ENCODE peak calls at places on chromosomes 12 and 14, in six cellular contexts. L, D, K, U, I and V are unnamed samples.

GRCh38 chr12:118304093-118304492 is 68.6 kb downstream of the TAOK3 start:
- DNase-seq in L (no peak), D (no peak), K (no peak), U (no peak), I (no peak), V (no peak)

GRCh38 chr12:54024581-54024980 is 3.7 kb upstream of the HOXC6 start:
- DNase-seq in L (no peak), D (no peak), K (no peak), U (no peak), I (no peak), V (no peak)

GRCh38 chr12:124259168-124260066 is 35.5 kb upstream of the RFLNA start:
- DNase-seq in L (no peak), D (no peak), K (no peak), U (no peak), I (no peak), V (no peak)

GRCh38 chr12:70637286-70637685 is at the start of gene PTPRB:
- DNase-seq in L (no peak), D (no peak), K (peak), U (no peak), I (no peak), V (no peak)

GRCh38 chr14:59464651-59465569 is at the start of gene GPR135:
- DNase-seq in L (peak), D (peak), K (peak), U (peak), I (peak), V (no peak)

GRCh38 chr14:62126885-62127478 is 364.8 kb downstream of the SNAPC1 start:
- DNase-seq in L (peak), D (no peak), K (peak), U (peak), I (peak), V (peak)

GRCh38 chr14:99725774-99726537 is 41.9 kb downstream of the CYP46A1 start:
- DNase-seq in L (no peak), D (peak), K (no peak), U (no peak), I (no peak), V (no peak)

GRCh38 chr14:20624495-20625070 is 16.9 kb downstream of the OR6S1 start:
- DNase-seq in L (peak), D (no peak), K (peak), U (peak), I (no peak), V (no peak)

GRCh38 chr12:110693731-110694130 is 4.8 kb upstream of the HVCN1 start:
- DNase-seq in L (no peak), D (no peak), K (no peak), U (no peak), I (no peak), V (no peak)

GRCh38 chr12:107774349-107775029 is at the start of gene ASCL4:
- DNase-seq in L (no peak), D (no peak), K (no peak), U (no peak), I (no peak), V (no peak)

GRCh38 chr14:77601846-77602609 is 14.4 kb downstream of the SPTLC2 start:
- DNase-seq in L (no peak), D (no peak), K (no peak), U (no peak), I (no peak), V (no peak)

GRCh38 chr12:116920939-116921338 is 10.2 kb downstream of the FBXW8 start:
- DNase-seq in L (no peak), D (no peak), K (no peak), U (no peak), I (no peak), V (no peak)

GRCh38 chr14:71472281-71472960 is 459.8 kb upstream of the RGS6 start:
- DNase-seq in L (no peak), D (no peak), K (no peak), U (no peak), I (no peak), V (no peak)

GRCh38 chr12:54658306-54659264 is 10.4 kb upstream of the DCD start:
- DNase-seq in L (peak), D (peak), K (peak), U (peak), I (peak), V (peak)

GRCh38 chr12:119505001-119505400 is 88.6 kb upstream of the TMEM233 start:
- DNase-seq in L (no peak), D (no peak), K (no peak), U (peak), I (no peak), V (no peak)

GRCh38 chr14:90808759-90809529 is 7.3 kb downstream of the TTC7B start:
- DNase-seq in L (no peak), D (no peak), K (no peak), U (no peak), I (no peak), V (no peak)

GRCh38 chr12:52839706-52840105 is 5.6 kb upstream of the KRT79 start:
- DNase-seq in L (no peak), D (no peak), K (no peak), U (no peak), I (no peak), V (no peak)

GRCh38 chr12:13258212-13258611 is 61.7 kb downstream of the EMP1 start:
- DNase-seq in L (no peak), D (peak), K (no peak), U (no peak), I (no peak), V (no peak)

GRCh38 chr12:76890407-76891143 is 11.8 kb upstream of the CSRP2 start:
- DNase-seq in L (no peak), D (no peak), K (no peak), U (peak), I (no peak), V (no peak)

GRCh38 chr14:61662437-61663311 is 32.6 kb upstream of the HIF1A start:
- DNase-seq in L (peak), D (no peak), K (no peak), U (peak), I (no peak), V (no peak)

GRCh38 chr14:69643430-69644200 is 32.2 kb downstream of the SUSD6 start:
- DNase-seq in L (no peak), D (no peak), K (no peak), U (peak), I (peak), V (peak)

GRCh38 chr12:57456145-57456700 is 1.1 kb downstream of the INHBE start:
- DNase-seq in L (peak), D (no peak), K (peak), U (peak), I (peak), V (peak)

GRCh38 chr12:14454098-14454907 is 88.8 kb downstream of the ATF7IP start:
- DNase-seq in L (peak), D (no peak), K (peak), U (peak), I (no peak), V (peak)

GRCh38 chr14:74941676-74942097 is 13.7 kb downstream of the PGF start:
- DNase-seq in L (peak), D (no peak), K (no peak), U (peak), I (no peak), V (no peak)

GRCh38 chr12:6078378-6079083 is 45.9 kb downstream of the VWF start:
- DNase-seq in L (no peak), D (no peak), K (no peak), U (peak), I (no peak), V (no peak)